ENCODE peak calls at places on chromosomes 6 and 20, in six cellular contexts. V, Z, F, N, P and A are unnamed samples.

GRCh38 chr20:35215066-35215956 is 11.2 kb upstream of the MMP24 start:
- DNase-seq in N (no peak), F (no peak), V (peak), Z (no peak), P (no peak), A (peak)

GRCh38 chr6:28136585-28137457 is 4.9 kb upstream of the ZKSCAN8 start:
- DNase-seq in F (peak), V (peak), P (peak), Z (peak), N (peak), A (peak)

GRCh38 chr20:19275630-19276071 is 63.2 kb downstream of the SLC24A3 start:
- DNase-seq in P (no peak), Z (no peak), N (peak), F (no peak), V (no peak), A (peak)

GRCh38 chr6:30060634-30060981 is 457 bp upstream of the POLR1H start:
- DNase-seq in Z (no peak), F (no peak), P (no peak), V (peak), N (peak), A (peak)

GRCh38 chr6:24930386-24930785 is 5.4 kb downstream of the RIPOR2 start:
- DNase-seq in F (no peak), Z (no peak), N (no peak), P (peak), V (peak), A (peak)

GRCh38 chr6:118985123-118985830 is 50.3 kb upstream of the MCM9 start:
- DNase-seq in P (no peak), Z (no peak), F (no peak), V (no peak), N (no peak), A (no peak)

GRCh38 chr6:113540491-113540890 is 316.7 kb upstream of the MARCKS start:
- DNase-seq in Z (no peak), F (no peak), N (no peak), P (no peak), V (peak), A (no peak)

GRCh38 chr6:86147859-86148258 is 505.2 kb upstream of the SYNCRIP start:
- DNase-seq in F (no peak), N (no peak), Z (no peak), P (no peak), V (no peak), A (no peak)

GRCh38 chr20:34986311-34987287 is 30.9 kb downstream of the MYH7B start:
- DNase-seq in P (no peak), V (no peak), N (no peak), Z (no peak), F (no peak), A (no peak)

GRCh38 chr6:153503810-153504209 is 372.7 kb upstream of the RGS17 start:
- DNase-seq in Z (no peak), F (no peak), P (no peak), N (no peak), V (no peak), A (no peak)

GRCh38 chr6:90219168-90219985 is 77.3 kb downstream of the BACH2 start:
- DNase-seq in F (no peak), N (peak), V (peak), Z (no peak), P (peak), A (peak)

GRCh38 chr6:155782320-155782730 is 326.7 kb upstream of the NOX3 start:
- DNase-seq in V (peak), P (peak), Z (no peak), N (no peak), F (no peak), A (peak)

GRCh38 chr6:35719830-35720733 is 16.8 kb upstream of the ARMC12 start:
- DNase-seq in Z (no peak), F (peak), V (no peak), P (no peak), N (no peak), A (peak)

GRCh38 chr6:47290124-47290834 is 19.4 kb downstream of the TNFRSF21 start:
- DNase-seq in P (no peak), F (no peak), Z (no peak), N (no peak), V (no peak), A (no peak)

GRCh38 chr6:30942338-30943060 is 1.7 kb downstream of the MUCL3 start:
- DNase-seq in F (no peak), Z (no peak), V (peak), P (peak), N (no peak), A (peak)

GRCh38 chr20:22908437-22908836 is 126.7 kb upstream of the SSTR4 start:
- DNase-seq in P (no peak), F (no peak), Z (no peak), N (no peak), V (no peak), A (no peak)

GRCh38 chr6:145086197-145086596 is 649.1 kb downstream of the EPM2A start:
- DNase-seq in P (no peak), N (no peak), V (no peak), F (no peak), Z (no peak), A (peak)

GRCh38 chr6:148854992-148855391 is 108.2 kb downstream of the UST start:
- DNase-seq in Z (no peak), F (no peak), N (no peak), P (no peak), V (no peak), A (no peak)

GRCh38 chr20:48102821-48103635 is 317.7 kb upstream of the SULF2 start:
- DNase-seq in V (peak), Z (no peak), F (no peak), N (peak), P (no peak), A (peak)